ENCODE peak calls at places on chromosomes 3 and 15, in five cellular contexts. L is adrenal gland, A is tibial nerve, W is uterus, E is upper lobe of right lung. T is an unnamed sample.
A peak's percentile ranks its signal among the peaks of the same experiment; 100 is the strongest.

GRCh38 chr3:36926292-36926897 is 18.5 kb downstream of the TRANK1 start:
- DNase-seq in L (no peak), A (no peak), W (no peak), E (no peak), T (no peak)

GRCh38 chr15:39471791-39472190 is 109.1 kb upstream of the THBS1 start:
- DNase-seq in L (no peak), A (no peak), W (no peak), E (no peak), T (no peak)

GRCh38 chr3:147395975-147396708 is 10.2 kb downstream of the ZIC4 start:
- DNase-seq in L (no peak), A (no peak), W (no peak), E (no peak), T (no peak)

GRCh38 chr3:156867174-156867573 is 41.0 kb downstream of the LEKR1 start:
- DNase-seq in L (no peak), A (no peak), W (no peak), E (no peak), T (no peak)

GRCh38 chr3:112352720-112353119 is 19.8 kb downstream of the CD200 start:
- DNase-seq in L (no peak), A (no peak), W (no peak), E (no peak), T (no peak)

GRCh38 chr3:100297784-100298183 is 36.8 kb upstream of the NIT2 start:
- DNase-seq in L (no peak), A (no peak), W (no peak), E (no peak), T (no peak)

GRCh38 chr15:80404057-80404718 is at the start of gene ARNT2:
- DNase-seq in L (no peak), A (no peak), W (peak; percentile 20), E (peak; percentile 69), T (peak; percentile 68)

GRCh38 chr3:129584631-129585030 is 21.8 kb downstream of the PLXND1 start:
- DNase-seq in L (no peak), A (no peak), W (no peak), E (no peak), T (no peak)

GRCh38 chr3:195031574-195032003 is 239.4 kb downstream of the XXYLT1 start:
- DNase-seq in L (no peak), A (no peak), W (no peak), E (peak; percentile 37), T (no peak)

GRCh38 chr15:94119923-94120775 is 111.2 kb upstream of the MCTP2 start:
- DNase-seq in L (peak; percentile 63), A (peak; percentile 85), W (peak; percentile 73), E (no peak), T (peak; percentile 41)

GRCh38 chr3:136232413-136232812 is 17.7 kb upstream of the PCCB start:
- DNase-seq in L (no peak), A (no peak), W (no peak), E (no peak), T (no peak)

GRCh38 chr3:142808103-142808917 is 80.6 kb downstream of the PCOLCE2 start:
- DNase-seq in L (no peak), A (no peak), W (no peak), E (no peak), T (no peak)

GRCh38 chr3:124263168-124263567 is 271.2 kb upstream of the ROPN1 start:
- DNase-seq in L (no peak), A (no peak), W (no peak), E (no peak), T (no peak)

GRCh38 chr3:16301490-16301889 is 36.5 kb downstream of the OXNAD1 start:
- DNase-seq in L (no peak), A (no peak), W (no peak), E (no peak), T (no peak)

GRCh38 chr3:10848261-10848660 is 32.2 kb downstream of the SLC6A11 start:
- DNase-seq in L (no peak), A (no peak), W (no peak), E (no peak), T (no peak)

GRCh38 chr15:73800662-73801345 is 47.7 kb upstream of the INSYN1 start:
- DNase-seq in L (peak; percentile 26), A (no peak), W (peak; percentile 58), E (no peak), T (peak; percentile 69)

GRCh38 chr15:36430280-36430679 is 149.1 kb upstream of the CDIN1 start:
- DNase-seq in L (no peak), A (no peak), W (no peak), E (no peak), T (no peak)

GRCh38 chr15:52095597-52096262 is 16.8 kb downstream of the BCL2L10 start:
- DNase-seq in L (peak; percentile 58), A (no peak), W (no peak), E (no peak), T (no peak)

GRCh38 chr15:55344206-55344605 is 25.2 kb downstream of the PIGB start:
- DNase-seq in L (no peak), A (no peak), W (no peak), E (no peak), T (no peak)

GRCh38 chr3:151400341-151400740 is 15.8 kb upstream of the P2RY12 start:
- DNase-seq in L (no peak), A (no peak), W (no peak), E (no peak), T (no peak)

GRCh38 chr3:13452490-13453335 is 27.4 kb upstream of the HDAC11 start:
- DNase-seq in L (peak; percentile 43), A (peak; percentile 71), W (no peak), E (no peak), T (peak; percentile 51)

GRCh38 chr3:37982351-37982750 is 8.2 kb upstream of the VILL start:
- DNase-seq in L (no peak), A (no peak), W (no peak), E (no peak), T (no peak)
- H3K4me1 ChIP-seq in L (no peaks in the 10 kb centered on the region), A (no peaks in the 10 kb centered on the region), W (no peaks in the 10 kb centered on the region), E (peaks cover 15% of the 10 kb centered on the region), T (no peaks in the 10 kb centered on the region)

DNA sequence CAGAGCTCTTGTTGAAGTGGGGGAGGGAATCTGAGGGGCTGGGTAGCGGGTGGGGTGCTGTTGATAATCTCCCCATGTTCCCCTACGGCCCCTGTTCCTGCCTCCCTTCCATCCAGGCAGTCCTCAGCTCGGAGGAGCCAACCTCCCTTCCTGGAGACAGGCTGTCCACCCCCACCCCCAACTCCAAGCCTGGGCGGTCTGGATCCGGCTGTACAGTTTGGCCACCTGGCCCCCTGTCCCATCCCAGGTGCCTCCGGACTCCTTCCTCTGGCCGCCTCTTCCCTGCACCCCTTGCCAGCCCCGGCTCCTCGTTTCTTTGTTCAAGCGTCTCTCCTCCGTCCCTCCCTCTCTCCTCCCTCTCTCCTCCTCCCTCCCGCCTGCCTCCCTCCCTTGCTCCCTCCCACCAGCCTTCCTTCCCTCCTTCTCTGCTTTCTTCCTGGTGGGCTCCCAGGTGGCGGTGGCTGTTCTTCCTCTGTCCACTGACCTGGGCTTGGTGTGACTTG is 1.9 kb downstream of the SEMA3F start:
- DNase-seq in L (no peak), A (no peak), W (no peak), E (no peak), T (no peak)
- H3K4me3 ChIP-seq in L (no peak overlapping the region), A (peak overlapping the region; percentile 56), W (peak overlapping the region; percentile 36), E (peak overlapping the region; percentile 60), T (peak overlapping the region; percentile 60)

GRCh38 chr3:133467780-133468179 is 67.9 kb downstream of the BFSP2 start:
- DNase-seq in L (no peak), A (no peak), W (no peak), E (no peak), T (no peak)
- H3K27ac ChIP-seq in L (no peak overlapping the region), A (no peak overlapping the region), W (no peak overlapping the region), E (no peak overlapping the region), T (no peak overlapping the region)

GRCh38 chr15:67084561-67084960 is 19.2 kb downstream of the SMAD3 start:
- DNase-seq in L (no peak), A (no peak), W (no peak), E (no peak), T (no peak)

GRCh38 chr15:67086650-67086941 is 21.2 kb downstream of the SMAD3 start:
- DNase-seq in L (no peak), A (no peak), W (no peak), E (no peak), T (no peak)

GRCh38 chr15:67083135-67083766 is 17.8 kb downstream of the SMAD3 start:
- DNase-seq in L (no peak), A (no peak), W (no peak), E (no peak), T (no peak)

GRCh38 chr15:67085818-67086649 is 20.6 kb downstream of the SMAD3 start:
- DNase-seq in L (no peak), A (no peak), W (no peak), E (no peak), T (no peak)

GRCh38 chr15:67085237-67085817 is 19.9 kb downstream of the SMAD3 start:
- DNase-seq in L (no peak), A (no peak), W (no peak), E (no peak), T (no peak)
- H3K4me1 ChIP-seq in L (peaks cover 46% of the 10 kb centered on the region), A (peaks cover 63% of the 10 kb centered on the region), W (peaks cover 20% of the 10 kb centered on the region), E (peaks cover 84% of the 10 kb centered on the region), T (peaks cover 54% of the 10 kb centered on the region)

GRCh38 chr3:52200981-52201679 is 3.2 kb downstream of the ALAS1 start:
- DNase-seq in L (no peak), A (no peak), W (no peak), E (peak; percentile 15), T (no peak)
- H3K4me3 ChIP-seq in L (peak overlapping the region; percentile 65), A (no peak overlapping the region), W (no peak overlapping the region), E (no peak overlapping the region), T (no peak overlapping the region)

DNA sequence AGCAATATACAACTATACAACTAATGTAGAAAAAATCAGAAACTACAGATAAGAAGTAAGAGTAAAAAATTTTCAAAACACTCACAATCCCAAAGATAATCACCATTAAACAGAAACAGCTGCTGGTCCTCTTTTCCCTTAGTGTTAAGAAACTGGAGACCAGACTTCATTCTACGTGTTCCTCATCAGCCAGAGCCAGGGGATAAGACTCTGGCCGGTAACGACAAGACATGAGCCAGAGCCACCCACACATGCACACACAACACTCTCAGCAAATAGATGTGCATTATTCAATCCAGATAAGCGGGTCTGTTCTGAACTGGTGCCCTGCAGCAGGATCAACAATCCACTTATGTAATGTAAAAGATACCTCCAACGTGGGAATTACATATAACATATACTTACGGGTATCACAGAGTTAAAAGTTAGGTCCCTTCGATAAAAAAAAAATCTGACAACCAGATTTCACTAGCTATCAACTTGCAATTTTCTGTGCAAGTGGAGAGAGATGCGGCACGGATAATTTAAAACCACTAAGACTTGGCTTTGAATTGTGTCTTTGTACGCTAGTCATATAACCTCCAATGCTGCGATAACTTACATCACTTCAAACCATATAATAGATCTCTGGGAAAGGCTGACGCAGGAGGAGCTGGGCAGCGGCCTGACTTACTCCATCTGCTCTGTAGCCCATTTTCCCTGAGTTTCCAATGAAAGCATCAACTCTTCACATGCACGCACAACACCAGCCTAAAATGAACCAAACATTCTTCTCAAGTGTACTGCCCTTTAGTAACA is 17.8 kb downstream of the PRICKLE2 start:
- DNase-seq in L (no peak), A (no peak), W (peak; percentile 59), E (no peak), T (peak; percentile 79)
- H3K27ac ChIP-seq in L (no peak overlapping the region), A (no peak overlapping the region), W (peak overlapping the region; percentile 70), E (no peak overlapping the region), T (peak overlapping the region; percentile 8)

DNA sequence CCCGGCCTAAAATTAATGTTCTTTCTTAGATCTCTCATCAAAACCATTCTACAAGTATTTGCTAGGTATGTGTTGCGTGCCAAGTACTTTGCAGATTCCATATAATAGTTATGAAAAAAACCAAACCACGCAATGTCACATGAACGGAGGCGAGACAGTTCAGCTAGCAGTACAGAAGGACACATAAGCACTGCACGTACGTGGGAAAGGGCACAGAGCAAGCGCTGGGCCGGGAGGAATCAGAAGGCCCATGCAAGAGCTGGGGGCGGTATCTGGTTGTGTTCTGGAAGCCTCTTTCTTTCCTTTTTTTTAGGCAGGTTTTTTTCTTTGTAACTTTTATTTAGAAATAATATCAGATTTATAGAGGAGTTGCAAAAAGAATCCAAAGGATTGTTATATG is 11.3 kb downstream of the PDIA5 start:
- DNase-seq in L (no peak), A (no peak), W (no peak), E (no peak), T (no peak)
- H3K4me1 ChIP-seq in L (peaks cover 85% of the 10 kb centered on the region), A (peaks cover 7% of the 10 kb centered on the region), W (no peaks in the 10 kb centered on the region), E (peaks cover 34% of the 10 kb centered on the region), T (peaks cover 36% of the 10 kb centered on the region)